ENCODE peak calls at places on chromosome 3, in nine cellular contexts. One of them, this sample, is unnamed.

GRCh38 chr3:9808345-9809037 is 1.6 kb upstream of the TTLL3 start:
- DNase-seq in AG09309: no peak
- DNase-seq in CD8-positive, alpha-beta memory T cell: no peak
- DNase-seq in NCI-H1105 treated with DMSO at 0.1 percent for 48 hours: peak
- DNase-seq in SW480: peak
- DNase-seq in GM12865: peak
- DNase-seq in HAP-1: peak
- DNase-seq in activated effector memory CD4-positive, alpha-beta T cell treated with anti-CD3 and anti-CD28 coated beads, Interleukin-2, amount 50 U/mL, for 16 hours: peak
- DNase-seq in Ammon's horn: no peak
- DNase-seq in this sample: peak

GRCh38 chr3:153373571-153373970 is 211.5 kb downstream of the RAP2B start:
- DNase-seq in AG09309: no peak
- DNase-seq in CD8-positive, alpha-beta memory T cell: no peak
- DNase-seq in NCI-H1105 treated with DMSO at 0.1 percent for 48 hours: no peak
- DNase-seq in SW480: no peak
- DNase-seq in GM12865: peak
- DNase-seq in HAP-1: no peak
- DNase-seq in activated effector memory CD4-positive, alpha-beta T cell treated with anti-CD3 and anti-CD28 coated beads, Interleukin-2, amount 50 U/mL, for 16 hours: no peak
- DNase-seq in Ammon's horn: peak
- DNase-seq in this sample: peak

GRCh38 chr3:98343647-98344507 is 9.8 kb upstream of the OR5K4 start:
- DNase-seq in AG09309: no peak
- DNase-seq in CD8-positive, alpha-beta memory T cell: no peak
- DNase-seq in NCI-H1105 treated with DMSO at 0.1 percent for 48 hours: peak
- DNase-seq in SW480: peak
- DNase-seq in GM12865: peak
- DNase-seq in HAP-1: peak
- DNase-seq in activated effector memory CD4-positive, alpha-beta T cell treated with anti-CD3 and anti-CD28 coated beads, Interleukin-2, amount 50 U/mL, for 16 hours: no peak
- DNase-seq in Ammon's horn: peak
- DNase-seq in this sample: peak

GRCh38 chr3:37934631-37935289 is 55.8 kb upstream of the VILL start:
- DNase-seq in AG09309: no peak
- DNase-seq in CD8-positive, alpha-beta memory T cell: no peak
- DNase-seq in NCI-H1105 treated with DMSO at 0.1 percent for 48 hours: no peak
- DNase-seq in SW480: peak
- DNase-seq in GM12865: no peak
- DNase-seq in HAP-1: no peak
- DNase-seq in activated effector memory CD4-positive, alpha-beta T cell treated with anti-CD3 and anti-CD28 coated beads, Interleukin-2, amount 50 U/mL, for 16 hours: no peak
- DNase-seq in Ammon's horn: no peak
- DNase-seq in this sample: peak

GRCh38 chr3:103499132-103499885 is 1064.5 kb downstream of the ZPLD1 start:
- DNase-seq in AG09309: peak
- DNase-seq in CD8-positive, alpha-beta memory T cell: no peak
- DNase-seq in NCI-H1105 treated with DMSO at 0.1 percent for 48 hours: no peak
- DNase-seq in SW480: no peak
- DNase-seq in GM12865: no peak
- DNase-seq in HAP-1: no peak
- DNase-seq in activated effector memory CD4-positive, alpha-beta T cell treated with anti-CD3 and anti-CD28 coated beads, Interleukin-2, amount 50 U/mL, for 16 hours: no peak
- DNase-seq in Ammon's horn: peak
- DNase-seq in this sample: peak

GRCh38 chr3:43013743-43014155 is 34.6 kb downstream of the GASK1A start:
- DNase-seq in AG09309: no peak
- DNase-seq in CD8-positive, alpha-beta memory T cell: peak
- DNase-seq in NCI-H1105 treated with DMSO at 0.1 percent for 48 hours: no peak
- DNase-seq in SW480: no peak
- DNase-seq in GM12865: no peak
- DNase-seq in HAP-1: no peak
- DNase-seq in activated effector memory CD4-positive, alpha-beta T cell treated with anti-CD3 and anti-CD28 coated beads, Interleukin-2, amount 50 U/mL, for 16 hours: no peak
- DNase-seq in Ammon's horn: no peak
- DNase-seq in this sample: no peak

GRCh38 chr3:129727707-129728106 is 121.2 kb upstream of the PLXND1 start:
- DNase-seq in AG09309: no peak
- DNase-seq in CD8-positive, alpha-beta memory T cell: no peak
- DNase-seq in NCI-H1105 treated with DMSO at 0.1 percent for 48 hours: no peak
- DNase-seq in SW480: no peak
- DNase-seq in GM12865: no peak
- DNase-seq in HAP-1: no peak
- DNase-seq in activated effector memory CD4-positive, alpha-beta T cell treated with anti-CD3 and anti-CD28 coated beads, Interleukin-2, amount 50 U/mL, for 16 hours: no peak
- DNase-seq in Ammon's horn: no peak
- DNase-seq in this sample: peak

GRCh38 chr3:64238971-64239667 is 13.9 kb upstream of the PRICKLE2 start:
- DNase-seq in AG09309: peak
- DNase-seq in CD8-positive, alpha-beta memory T cell: no peak
- DNase-seq in NCI-H1105 treated with DMSO at 0.1 percent for 48 hours: no peak
- DNase-seq in SW480: peak
- DNase-seq in GM12865: no peak
- DNase-seq in HAP-1: peak
- DNase-seq in activated effector memory CD4-positive, alpha-beta T cell treated with anti-CD3 and anti-CD28 coated beads, Interleukin-2, amount 50 U/mL, for 16 hours: no peak
- DNase-seq in Ammon's horn: peak
- DNase-seq in this sample: peak

GRCh38 chr3:123881771-123882170 is 2.4 kb downstream of the MYLK start:
- DNase-seq in AG09309: no peak
- DNase-seq in CD8-positive, alpha-beta memory T cell: no peak
- DNase-seq in NCI-H1105 treated with DMSO at 0.1 percent for 48 hours: peak
- DNase-seq in SW480: no peak
- DNase-seq in GM12865: no peak
- DNase-seq in HAP-1: no peak
- DNase-seq in activated effector memory CD4-positive, alpha-beta T cell treated with anti-CD3 and anti-CD28 coated beads, Interleukin-2, amount 50 U/mL, for 16 hours: no peak
- DNase-seq in Ammon's horn: no peak
- DNase-seq in this sample: no peak

GRCh38 chr3:47781326-47781684 is 388 bp downstream of the SMARCC1 start:
- DNase-seq in AG09309: no peak
- DNase-seq in CD8-positive, alpha-beta memory T cell: peak
- DNase-seq in NCI-H1105 treated with DMSO at 0.1 percent for 48 hours: no peak
- DNase-seq in SW480: peak
- DNase-seq in GM12865: peak
- DNase-seq in HAP-1: peak
- DNase-seq in activated effector memory CD4-positive, alpha-beta T cell treated with anti-CD3 and anti-CD28 coated beads, Interleukin-2, amount 50 U/mL, for 16 hours: peak
- DNase-seq in Ammon's horn: peak
- DNase-seq in this sample: peak

GRCh38 chr3:101999177-101999778 is 150.0 kb downstream of the NFKBIZ start:
- DNase-seq in AG09309: no peak
- DNase-seq in CD8-positive, alpha-beta memory T cell: no peak
- DNase-seq in NCI-H1105 treated with DMSO at 0.1 percent for 48 hours: no peak
- DNase-seq in SW480: no peak
- DNase-seq in GM12865: no peak
- DNase-seq in HAP-1: no peak
- DNase-seq in activated effector memory CD4-positive, alpha-beta T cell treated with anti-CD3 and anti-CD28 coated beads, Interleukin-2, amount 50 U/mL, for 16 hours: no peak
- DNase-seq in Ammon's horn: no peak
- DNase-seq in this sample: peak

GRCh38 chr3:140931801-140932200 is 9.8 kb upstream of the SLC25A36 start:
- DNase-seq in AG09309: no peak
- DNase-seq in CD8-positive, alpha-beta memory T cell: no peak
- DNase-seq in NCI-H1105 treated with DMSO at 0.1 percent for 48 hours: no peak
- DNase-seq in SW480: no peak
- DNase-seq in GM12865: no peak
- DNase-seq in HAP-1: no peak
- DNase-seq in activated effector memory CD4-positive, alpha-beta T cell treated with anti-CD3 and anti-CD28 coated beads, Interleukin-2, amount 50 U/mL, for 16 hours: no peak
- DNase-seq in Ammon's horn: no peak
- DNase-seq in this sample: peak

GRCh38 chr3:63909431-63909830 is 2.8 kb downstream of the SCAANT1 start:
- DNase-seq in AG09309: no peak
- DNase-seq in CD8-positive, alpha-beta memory T cell: no peak
- DNase-seq in NCI-H1105 treated with DMSO at 0.1 percent for 48 hours: no peak
- DNase-seq in SW480: no peak
- DNase-seq in GM12865: no peak
- DNase-seq in HAP-1: no peak
- DNase-seq in activated effector memory CD4-positive, alpha-beta T cell treated with anti-CD3 and anti-CD28 coated beads, Interleukin-2, amount 50 U/mL, for 16 hours: no peak
- DNase-seq in Ammon's horn: no peak
- DNase-seq in this sample: peak

GRCh38 chr3:106963446-106963845 is 413.8 kb upstream of the CCDC54 start:
- DNase-seq in AG09309: peak
- DNase-seq in CD8-positive, alpha-beta memory T cell: no peak
- DNase-seq in NCI-H1105 treated with DMSO at 0.1 percent for 48 hours: no peak
- DNase-seq in SW480: no peak
- DNase-seq in GM12865: no peak
- DNase-seq in HAP-1: no peak
- DNase-seq in activated effector memory CD4-positive, alpha-beta T cell treated with anti-CD3 and anti-CD28 coated beads, Interleukin-2, amount 50 U/mL, for 16 hours: no peak
- DNase-seq in Ammon's horn: no peak
- DNase-seq in this sample: peak

GRCh38 chr3:106820726-106821362 is 556.4 kb upstream of the CCDC54 start:
- DNase-seq in AG09309: no peak
- DNase-seq in CD8-positive, alpha-beta memory T cell: no peak
- DNase-seq in NCI-H1105 treated with DMSO at 0.1 percent for 48 hours: no peak
- DNase-seq in SW480: no peak
- DNase-seq in GM12865: no peak
- DNase-seq in HAP-1: no peak
- DNase-seq in activated effector memory CD4-positive, alpha-beta T cell treated with anti-CD3 and anti-CD28 coated beads, Interleukin-2, amount 50 U/mL, for 16 hours: no peak
- DNase-seq in Ammon's horn: no peak
- DNase-seq in this sample: no peak

GRCh38 chr3:43349759-43350158 is 63.4 kb downstream of the SNRK start:
- DNase-seq in AG09309: no peak
- DNase-seq in CD8-positive, alpha-beta memory T cell: no peak
- DNase-seq in NCI-H1105 treated with DMSO at 0.1 percent for 48 hours: no peak
- DNase-seq in SW480: no peak
- DNase-seq in GM12865: no peak
- DNase-seq in HAP-1: no peak
- DNase-seq in activated effector memory CD4-positive, alpha-beta T cell treated with anti-CD3 and anti-CD28 coated beads, Interleukin-2, amount 50 U/mL, for 16 hours: no peak
- DNase-seq in Ammon's horn: no peak
- DNase-seq in this sample: no peak

GRCh38 chr3:124700880-124701684 is 29.2 kb upstream of the UMPS start:
- DNase-seq in AG09309: no peak
- DNase-seq in CD8-positive, alpha-beta memory T cell: no peak
- DNase-seq in NCI-H1105 treated with DMSO at 0.1 percent for 48 hours: no peak
- DNase-seq in SW480: no peak
- DNase-seq in GM12865: no peak
- DNase-seq in HAP-1: no peak
- DNase-seq in activated effector memory CD4-positive, alpha-beta T cell treated with anti-CD3 and anti-CD28 coated beads, Interleukin-2, amount 50 U/mL, for 16 hours: no peak
- DNase-seq in Ammon's horn: peak
- DNase-seq in this sample: peak

GRCh38 chr3:38119802-38120689 is 16.9 kb downstream of the ACAA1 start:
- DNase-seq in AG09309: no peak
- DNase-seq in CD8-positive, alpha-beta memory T cell: no peak
- DNase-seq in NCI-H1105 treated with DMSO at 0.1 percent for 48 hours: no peak
- DNase-seq in SW480: no peak
- DNase-seq in GM12865: no peak
- DNase-seq in HAP-1: no peak
- DNase-seq in activated effector memory CD4-positive, alpha-beta T cell treated with anti-CD3 and anti-CD28 coated beads, Interleukin-2, amount 50 U/mL, for 16 hours: peak
- DNase-seq in Ammon's horn: no peak
- DNase-seq in this sample: no peak

GRCh38 chr3:61847784-61848462 is 286.6 kb downstream of the PTPRG start:
- DNase-seq in AG09309: no peak
- DNase-seq in CD8-positive, alpha-beta memory T cell: no peak
- DNase-seq in NCI-H1105 treated with DMSO at 0.1 percent for 48 hours: no peak
- DNase-seq in SW480: no peak
- DNase-seq in GM12865: no peak
- DNase-seq in HAP-1: peak
- DNase-seq in activated effector memory CD4-positive, alpha-beta T cell treated with anti-CD3 and anti-CD28 coated beads, Interleukin-2, amount 50 U/mL, for 16 hours: no peak
- DNase-seq in Ammon's horn: no peak
- DNase-seq in this sample: peak

GRCh38 chr3:33030802-33031201 is 66.1 kb downstream of the GLB1 start:
- DNase-seq in AG09309: no peak
- DNase-seq in CD8-positive, alpha-beta memory T cell: no peak
- DNase-seq in NCI-H1105 treated with DMSO at 0.1 percent for 48 hours: no peak
- DNase-seq in SW480: peak
- DNase-seq in GM12865: peak
- DNase-seq in HAP-1: peak
- DNase-seq in activated effector memory CD4-positive, alpha-beta T cell treated with anti-CD3 and anti-CD28 coated beads, Interleukin-2, amount 50 U/mL, for 16 hours: peak
- DNase-seq in Ammon's horn: no peak
- DNase-seq in this sample: no peak

GRCh38 chr3:48428088-48428862 is 1.6 kb downstream of the PLXNB1 start:
- DNase-seq in AG09309: no peak
- DNase-seq in CD8-positive, alpha-beta memory T cell: no peak
- DNase-seq in NCI-H1105 treated with DMSO at 0.1 percent for 48 hours: peak
- DNase-seq in SW480: peak
- DNase-seq in GM12865: no peak
- DNase-seq in HAP-1: peak
- DNase-seq in activated effector memory CD4-positive, alpha-beta T cell treated with anti-CD3 and anti-CD28 coated beads, Interleukin-2, amount 50 U/mL, for 16 hours: no peak
- DNase-seq in Ammon's horn: no peak
- DNase-seq in this sample: no peak

GRCh38 chr3:94937980-94938379 is 875.1 kb downstream of the NSUN3 start:
- DNase-seq in AG09309: no peak
- DNase-seq in CD8-positive, alpha-beta memory T cell: no peak
- DNase-seq in NCI-H1105 treated with DMSO at 0.1 percent for 48 hours: no peak
- DNase-seq in SW480: no peak
- DNase-seq in GM12865: no peak
- DNase-seq in HAP-1: no peak
- DNase-seq in activated effector memory CD4-positive, alpha-beta T cell treated with anti-CD3 and anti-CD28 coated beads, Interleukin-2, amount 50 U/mL, for 16 hours: no peak
- DNase-seq in Ammon's horn: no peak
- DNase-seq in this sample: no peak

GRCh38 chr3:2889772-2890171 is 220.4 kb downstream of the IL5RA start:
- DNase-seq in AG09309: no peak
- DNase-seq in CD8-positive, alpha-beta memory T cell: no peak
- DNase-seq in NCI-H1105 treated with DMSO at 0.1 percent for 48 hours: no peak
- DNase-seq in SW480: no peak
- DNase-seq in GM12865: no peak
- DNase-seq in HAP-1: no peak
- DNase-seq in activated effector memory CD4-positive, alpha-beta T cell treated with anti-CD3 and anti-CD28 coated beads, Interleukin-2, amount 50 U/mL, for 16 hours: no peak
- DNase-seq in Ammon's horn: no peak
- DNase-seq in this sample: no peak

GRCh38 chr3:107346559-107346958 is 30.7 kb upstream of the CCDC54 start:
- DNase-seq in AG09309: no peak
- DNase-seq in CD8-positive, alpha-beta memory T cell: no peak
- DNase-seq in NCI-H1105 treated with DMSO at 0.1 percent for 48 hours: no peak
- DNase-seq in SW480: no peak
- DNase-seq in GM12865: no peak
- DNase-seq in HAP-1: no peak
- DNase-seq in activated effector memory CD4-positive, alpha-beta T cell treated with anti-CD3 and anti-CD28 coated beads, Interleukin-2, amount 50 U/mL, for 16 hours: no peak
- DNase-seq in Ammon's horn: no peak
- DNase-seq in this sample: no peak

GRCh38 chr3:128416578-128417150 is 50.0 kb downstream of the DNAJB8 start:
- DNase-seq in AG09309: peak
- DNase-seq in CD8-positive, alpha-beta memory T cell: no peak
- DNase-seq in NCI-H1105 treated with DMSO at 0.1 percent for 48 hours: no peak
- DNase-seq in SW480: peak
- DNase-seq in GM12865: no peak
- DNase-seq in HAP-1: no peak
- DNase-seq in activated effector memory CD4-positive, alpha-beta T cell treated with anti-CD3 and anti-CD28 coated beads, Interleukin-2, amount 50 U/mL, for 16 hours: no peak
- DNase-seq in Ammon's horn: no peak
- DNase-seq in this sample: peak

GRCh38 chr3:47961815-47962606 is 54.2 kb downstream of the MAP4 start:
- DNase-seq in AG09309: no peak
- DNase-seq in CD8-positive, alpha-beta memory T cell: peak
- DNase-seq in NCI-H1105 treated with DMSO at 0.1 percent for 48 hours: no peak
- DNase-seq in SW480: no peak
- DNase-seq in GM12865: peak
- DNase-seq in HAP-1: peak
- DNase-seq in activated effector memory CD4-positive, alpha-beta T cell treated with anti-CD3 and anti-CD28 coated beads, Interleukin-2, amount 50 U/mL, for 16 hours: peak
- DNase-seq in Ammon's horn: no peak
- DNase-seq in this sample: peak

GRCh38 chr3:94336076-94336741 is 273.3 kb downstream of the NSUN3 start:
- DNase-seq in AG09309: no peak
- DNase-seq in CD8-positive, alpha-beta memory T cell: no peak
- DNase-seq in NCI-H1105 treated with DMSO at 0.1 percent for 48 hours: peak
- DNase-seq in SW480: peak
- DNase-seq in GM12865: peak
- DNase-seq in HAP-1: no peak
- DNase-seq in activated effector memory CD4-positive, alpha-beta T cell treated with anti-CD3 and anti-CD28 coated beads, Interleukin-2, amount 50 U/mL, for 16 hours: no peak
- DNase-seq in Ammon's horn: peak
- DNase-seq in this sample: peak

GRCh38 chr3:105686324-105686897 is 182.4 kb downstream of the CBLB start:
- DNase-seq in AG09309: peak
- DNase-seq in CD8-positive, alpha-beta memory T cell: no peak
- DNase-seq in NCI-H1105 treated with DMSO at 0.1 percent for 48 hours: peak
- DNase-seq in SW480: peak
- DNase-seq in GM12865: peak
- DNase-seq in HAP-1: no peak
- DNase-seq in activated effector memory CD4-positive, alpha-beta T cell treated with anti-CD3 and anti-CD28 coated beads, Interleukin-2, amount 50 U/mL, for 16 hours: no peak
- DNase-seq in Ammon's horn: peak
- DNase-seq in this sample: peak

GRCh38 chr3:37764586-37764985 is 97.1 kb upstream of the CTDSPL start:
- DNase-seq in AG09309: no peak
- DNase-seq in CD8-positive, alpha-beta memory T cell: no peak
- DNase-seq in NCI-H1105 treated with DMSO at 0.1 percent for 48 hours: no peak
- DNase-seq in SW480: no peak
- DNase-seq in GM12865: no peak
- DNase-seq in HAP-1: no peak
- DNase-seq in activated effector memory CD4-positive, alpha-beta T cell treated with anti-CD3 and anti-CD28 coated beads, Interleukin-2, amount 50 U/mL, for 16 hours: no peak
- DNase-seq in Ammon's horn: no peak
- DNase-seq in this sample: no peak

GRCh38 chr3:173708191-173708590 is 310.6 kb downstream of the NLGN1 start:
- DNase-seq in AG09309: no peak
- DNase-seq in CD8-positive, alpha-beta memory T cell: no peak
- DNase-seq in NCI-H1105 treated with DMSO at 0.1 percent for 48 hours: no peak
- DNase-seq in SW480: no peak
- DNase-seq in GM12865: no peak
- DNase-seq in HAP-1: no peak
- DNase-seq in activated effector memory CD4-positive, alpha-beta T cell treated with anti-CD3 and anti-CD28 coated beads, Interleukin-2, amount 50 U/mL, for 16 hours: no peak
- DNase-seq in Ammon's horn: no peak
- DNase-seq in this sample: no peak

GRCh38 chr3:94716326-94717018 is 653.6 kb downstream of the NSUN3 start:
- DNase-seq in AG09309: no peak
- DNase-seq in CD8-positive, alpha-beta memory T cell: no peak
- DNase-seq in NCI-H1105 treated with DMSO at 0.1 percent for 48 hours: no peak
- DNase-seq in SW480: no peak
- DNase-seq in GM12865: no peak
- DNase-seq in HAP-1: no peak
- DNase-seq in activated effector memory CD4-positive, alpha-beta T cell treated with anti-CD3 and anti-CD28 coated beads, Interleukin-2, amount 50 U/mL, for 16 hours: no peak
- DNase-seq in Ammon's horn: no peak
- DNase-seq in this sample: no peak

This sample was measured in EH.